ENCODE peak calls at places on chromosome 16, in ten cellular contexts. H, A, F, L, Q, J, C, W, R and N are unnamed samples.

GRCh38 chr16:51393381-51394005 is 242.4 kb upstream of the SALL1 start:
- DNase-seq in C (peak; percentile 15), L (no peak), F (no peak), H (no peak), W (no peak), A (no peak), J (no peak), R (no peak), Q (no peak), N (peak; percentile 18)

GRCh38 chr16:69100046-69100765 is 5.2 kb upstream of the HAS3 start:
- DNase-seq in F (no peak), W (no peak), L (no peak), H (no peak), C (no peak), Q (no peak), J (no peak), R (peak; percentile 7), A (no peak), N (no peak)

GRCh38 chr16:10984509-10984908 is 40.1 kb downstream of the CLEC16A start:
- DNase-seq in W (no peak), A (no peak), C (no peak), J (no peak), H (no peak), R (no peak), Q (no peak), L (no peak), F (no peak), N (no peak)

GRCh38 chr16:11670171-11671131 is 2.2 kb downstream of the SNN start:
- DNase-seq in A (no peak), R (no peak), F (no peak), W (no peak), J (no peak), C (no peak), Q (peak; percentile 24), H (peak; percentile 59), L (no peak), N (no peak)

GRCh38 chr16:29738514-29738913 is 7.3 kb downstream of the C16orf54 start:
- DNase-seq in W (no peak), A (no peak), C (no peak), J (no peak), Q (no peak), F (no peak), R (no peak), H (peak; percentile 76), L (no peak), N (no peak)

GRCh38 chr16:51239196-51239595 is 88.1 kb upstream of the SALL1 start:
- DNase-seq in W (no peak), H (no peak), Q (no peak), C (no peak), L (no peak), F (no peak), J (no peak), A (no peak), R (no peak), N (no peak)

GRCh38 chr16:10957771-10958486 is 13.6 kb downstream of the CLEC16A start:
- DNase-seq in H (no peak), A (no peak), J (no peak), L (no peak), Q (no peak), W (no peak), C (peak; percentile 49), F (no peak), R (no peak), N (no peak)

GRCh38 chr16:67897231-67897630 is 4.2 kb downstream of the PSKH1 start:
- DNase-seq in J (no peak), H (no peak), F (no peak), A (no peak), Q (no peak), W (no peak), L (no peak), C (no peak), R (no peak), N (no peak)

GRCh38 chr16:7038475-7038874 is 294.2 kb upstream of the RBFOX1 start:
- DNase-seq in W (no peak), H (no peak), F (no peak), A (no peak), R (no peak), L (no peak), C (no peak), Q (no peak), J (no peak), N (no peak)

GRCh38 chr16:8632675-8633182 is 11.2 kb downstream of the METTL22 start:
- DNase-seq in J (no peak), A (no peak), F (no peak), Q (no peak), L (no peak), R (no peak), H (no peak), C (no peak), W (no peak), N (no peak)

GRCh38 chr16:74296120-74296464 is 522 bp upstream of the PSMD7 start:
- DNase-seq in Q (no peak), L (no peak), A (no peak), C (no peak), F (no peak), H (no peak), R (no peak), J (peak; percentile 12), W (no peak), N (no peak)

GRCh38 chr16:15572329-15573001 is 70.5 kb downstream of the MARF1 start:
- DNase-seq in Q (no peak), L (peak; percentile 26), C (no peak), R (no peak), W (no peak), A (no peak), J (no peak), F (no peak), H (no peak), N (no peak)

GRCh38 chr16:51538707-51539604 is 387.9 kb upstream of the SALL1 start:
- DNase-seq in L (no peak), Q (no peak), F (no peak), A (no peak), W (no peak), C (peak; percentile 88), R (no peak), J (no peak), H (no peak), N (peak; percentile 51)

GRCh38 chr16:67652578-67653130 is 7.4 kb downstream of the ACD start:
- DNase-seq in R (no peak), L (peak; percentile 58), C (no peak), J (peak; percentile 63), A (no peak), W (no peak), Q (peak; percentile 16), F (no peak), H (no peak), N (no peak)